ENCODE peak calls at places on chromosomes 11 and 22, in nine cellular contexts. One of them, this sample, is unnamed.

GRCh38 chr22:22086501-22087158 is 104.0 kb upstream of the TOP3B start:
- DNase-seq in GM23248: peak
- DNase-seq in dorsolateral prefrontal cortex: no peak
- DNase-seq in cardiac muscle cell: no peak
- DNase-seq in brain microvascular endothelial cell: no peak
- DNase-seq in tibial nerve: no peak
- DNase-seq in A549: no peak
- DNase-seq in heart left ventricle: no peak
- DNase-seq in GM23338: no peak
- DNase-seq in this sample: no peak

GRCh38 chr22:38843201-38843715 is 570 bp downstream of the NPTXR start:
- DNase-seq in GM23248: peak
- DNase-seq in dorsolateral prefrontal cortex: no peak
- DNase-seq in cardiac muscle cell: peak
- DNase-seq in brain microvascular endothelial cell: peak
- DNase-seq in tibial nerve: no peak
- DNase-seq in A549: peak
- DNase-seq in heart left ventricle: peak
- DNase-seq in GM23338: peak
- DNase-seq in this sample: no peak

GRCh38 chr22:17784776-17785175 is 10.5 kb upstream of the BID start:
- DNase-seq in GM23248: no peak
- DNase-seq in dorsolateral prefrontal cortex: no peak
- DNase-seq in cardiac muscle cell: no peak
- DNase-seq in brain microvascular endothelial cell: no peak
- DNase-seq in tibial nerve: no peak
- DNase-seq in A549: no peak
- DNase-seq in heart left ventricle: no peak
- DNase-seq in GM23338: no peak
- DNase-seq in this sample: no peak

GRCh38 chr11:131195801-131196517 is 174.5 kb upstream of the NTM start:
- DNase-seq in GM23248: peak
- DNase-seq in dorsolateral prefrontal cortex: no peak
- DNase-seq in cardiac muscle cell: peak
- DNase-seq in brain microvascular endothelial cell: peak
- DNase-seq in tibial nerve: no peak
- DNase-seq in A549: no peak
- DNase-seq in heart left ventricle: peak
- DNase-seq in GM23338: no peak
- DNase-seq in this sample: no peak

GRCh38 chr22:49704345-49705215 is 123.1 kb downstream of the BRD1 start:
- DNase-seq in GM23248: no peak
- DNase-seq in dorsolateral prefrontal cortex: no peak
- DNase-seq in cardiac muscle cell: no peak
- DNase-seq in brain microvascular endothelial cell: no peak
- DNase-seq in tibial nerve: peak
- DNase-seq in A549: no peak
- DNase-seq in heart left ventricle: no peak
- DNase-seq in GM23338: no peak
- DNase-seq in this sample: no peak

GRCh38 chr11:128474036-128474874 is 113.1 kb downstream of the ETS1 start:
- DNase-seq in GM23248: peak
- DNase-seq in dorsolateral prefrontal cortex: no peak
- DNase-seq in cardiac muscle cell: no peak
- DNase-seq in brain microvascular endothelial cell: no peak
- DNase-seq in tibial nerve: no peak
- DNase-seq in A549: no peak
- DNase-seq in heart left ventricle: no peak
- DNase-seq in GM23338: no peak
- DNase-seq in this sample: no peak

GRCh38 chr11:110035339-110035738 is 57.9 kb upstream of the ZC3H12C start:
- DNase-seq in GM23248: no peak
- DNase-seq in dorsolateral prefrontal cortex: no peak
- DNase-seq in cardiac muscle cell: no peak
- DNase-seq in brain microvascular endothelial cell: no peak
- DNase-seq in tibial nerve: no peak
- DNase-seq in A549: no peak
- DNase-seq in heart left ventricle: no peak
- DNase-seq in GM23338: no peak
- DNase-seq in this sample: no peak

GRCh38 chr11:1779806-1780699 is 16.3 kb upstream of the CTSD start:
- DNase-seq in GM23248: no peak
- DNase-seq in dorsolateral prefrontal cortex: no peak
- DNase-seq in cardiac muscle cell: no peak
- DNase-seq in brain microvascular endothelial cell: no peak
- DNase-seq in tibial nerve: no peak
- DNase-seq in A549: no peak
- DNase-seq in heart left ventricle: no peak
- DNase-seq in GM23338: no peak
- DNase-seq in this sample: no peak

GRCh38 chr22:47593291-47593690 is 830.8 kb downstream of the TBC1D22A start:
- DNase-seq in GM23248: no peak
- DNase-seq in dorsolateral prefrontal cortex: no peak
- DNase-seq in cardiac muscle cell: no peak
- DNase-seq in brain microvascular endothelial cell: no peak
- DNase-seq in tibial nerve: no peak
- DNase-seq in A549: no peak
- DNase-seq in heart left ventricle: no peak
- DNase-seq in GM23338: no peak
- DNase-seq in this sample: no peak

GRCh38 chr11:120869516-120870011 is 154.3 kb upstream of the TBCEL start:
- DNase-seq in GM23248: no peak
- DNase-seq in dorsolateral prefrontal cortex: no peak
- DNase-seq in cardiac muscle cell: no peak
- DNase-seq in brain microvascular endothelial cell: no peak
- DNase-seq in tibial nerve: no peak
- DNase-seq in A549: no peak
- DNase-seq in heart left ventricle: no peak
- DNase-seq in GM23338: no peak
- DNase-seq in this sample: no peak

GRCh38 chr11:4704790-4705334 is 278 bp downstream of the MMP26 start:
- DNase-seq in GM23248: no peak
- DNase-seq in dorsolateral prefrontal cortex: no peak
- DNase-seq in cardiac muscle cell: no peak
- DNase-seq in brain microvascular endothelial cell: no peak
- DNase-seq in tibial nerve: no peak
- DNase-seq in A549: no peak
- DNase-seq in heart left ventricle: no peak
- DNase-seq in GM23338: no peak
- DNase-seq in this sample: no peak

GRCh38 chr11:27716850-27717249 is 16.6 kb upstream of the BDNF start:
- DNase-seq in GM23248: peak
- DNase-seq in dorsolateral prefrontal cortex: no peak
- DNase-seq in cardiac muscle cell: peak
- DNase-seq in brain microvascular endothelial cell: no peak
- DNase-seq in tibial nerve: no peak
- DNase-seq in A549: no peak
- DNase-seq in heart left ventricle: no peak
- DNase-seq in GM23338: peak
- DNase-seq in this sample: no peak

GRCh38 chr11:44596541-44597276 is 31.2 kb downstream of the CD82 start:
- DNase-seq in GM23248: peak
- DNase-seq in dorsolateral prefrontal cortex: no peak
- DNase-seq in cardiac muscle cell: no peak
- DNase-seq in brain microvascular endothelial cell: no peak
- DNase-seq in tibial nerve: no peak
- DNase-seq in A549: no peak
- DNase-seq in heart left ventricle: no peak
- DNase-seq in GM23338: no peak
- DNase-seq in this sample: no peak

GRCh38 chr11:18731949-18732821 is 6.2 kb upstream of the IGSF22 start:
- DNase-seq in GM23248: peak
- DNase-seq in dorsolateral prefrontal cortex: no peak
- DNase-seq in cardiac muscle cell: peak
- DNase-seq in brain microvascular endothelial cell: peak
- DNase-seq in tibial nerve: peak
- DNase-seq in A549: peak
- DNase-seq in heart left ventricle: no peak
- DNase-seq in GM23338: peak
- DNase-seq in this sample: peak

GRCh38 chr11:130388607-130389205 is 39.7 kb downstream of the ADAMTS8 start:
- DNase-seq in GM23248: no peak
- DNase-seq in dorsolateral prefrontal cortex: no peak
- DNase-seq in cardiac muscle cell: no peak
- DNase-seq in brain microvascular endothelial cell: no peak
- DNase-seq in tibial nerve: no peak
- DNase-seq in A549: no peak
- DNase-seq in heart left ventricle: no peak
- DNase-seq in GM23338: no peak
- DNase-seq in this sample: no peak

GRCh38 chr11:108780119-108780518 is 115.2 kb downstream of the DDX10 start:
- DNase-seq in GM23248: no peak
- DNase-seq in dorsolateral prefrontal cortex: no peak
- DNase-seq in cardiac muscle cell: no peak
- DNase-seq in brain microvascular endothelial cell: no peak
- DNase-seq in tibial nerve: no peak
- DNase-seq in A549: no peak
- DNase-seq in heart left ventricle: no peak
- DNase-seq in GM23338: no peak
- DNase-seq in this sample: no peak

DNA sequence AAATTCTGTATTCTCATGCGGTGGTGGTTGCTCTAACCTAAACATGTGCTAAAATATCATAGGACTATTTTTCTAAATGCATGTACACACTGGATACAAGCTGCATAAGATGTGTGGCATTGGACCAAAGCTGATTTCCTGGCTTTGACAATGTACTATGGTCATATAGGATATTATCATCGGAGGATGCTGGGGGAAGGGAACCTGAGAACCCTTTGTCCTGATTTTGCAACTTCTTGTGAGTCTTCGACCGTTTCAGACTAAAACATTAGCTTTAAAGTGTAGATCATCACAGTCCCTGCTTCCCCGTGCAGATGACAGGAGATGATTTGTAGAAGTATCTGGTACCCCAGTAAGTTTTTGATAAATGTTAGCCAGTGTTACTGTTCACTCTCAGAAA is 554.7 kb downstream of the MIAT start:
- DNase-seq in GM23248: peak
- DNase-seq in dorsolateral prefrontal cortex: no peak
- DNase-seq in cardiac muscle cell: peak
- DNase-seq in brain microvascular endothelial cell: no peak
- DNase-seq in tibial nerve: no peak
- DNase-seq in A549: no peak
- DNase-seq in heart left ventricle: no peak
- DNase-seq in GM23338: no peak
- DNase-seq in this sample: no peak
- H3K27ac ChIP-seq in GM23248: peak
- H3K27ac ChIP-seq in dorsolateral prefrontal cortex: no peak
- H3K27ac ChIP-seq in cardiac muscle cell: no peak
- H3K27ac ChIP-seq in brain microvascular endothelial cell: peak
- H3K27ac ChIP-seq in tibial nerve: no peak
- H3K27ac ChIP-seq in A549: peak
- H3K27ac ChIP-seq in heart left ventricle: no peak
- H3K27ac ChIP-seq in GM23338: no peak
- H3K27ac ChIP-seq in this sample: no peak

DNA sequence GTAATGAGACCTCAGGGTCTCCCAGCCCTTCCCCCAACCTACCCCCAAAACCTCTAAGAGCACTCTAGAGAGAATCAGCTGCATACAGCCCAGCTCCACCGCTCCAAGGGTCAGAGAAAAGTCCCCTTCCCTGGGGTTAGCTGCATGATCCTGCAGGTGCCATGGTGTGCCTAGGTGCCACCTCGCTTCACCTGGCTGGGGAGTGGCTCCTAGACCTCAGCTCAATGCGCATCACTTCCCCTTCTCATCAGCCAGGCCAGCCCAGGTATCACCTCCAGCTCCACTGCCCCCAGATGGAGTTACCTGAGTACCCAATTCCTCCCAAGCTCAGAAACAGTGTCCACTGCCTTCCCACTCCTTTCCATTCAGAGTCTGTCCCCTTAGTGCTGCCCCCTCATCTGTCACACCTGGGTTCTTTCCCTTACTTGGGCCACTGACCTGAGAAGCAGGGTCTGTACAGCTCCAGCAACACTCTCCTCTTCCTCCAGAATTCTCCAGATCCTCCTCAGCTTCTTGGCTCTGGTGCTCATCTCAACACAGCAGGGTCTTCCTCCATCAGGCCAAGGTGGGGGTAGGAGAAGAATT is 1.3 kb downstream of the STARD10 start:
- DNase-seq in GM23248: no peak
- DNase-seq in dorsolateral prefrontal cortex: no peak
- DNase-seq in cardiac muscle cell: no peak
- DNase-seq in brain microvascular endothelial cell: no peak
- DNase-seq in tibial nerve: no peak
- DNase-seq in A549: no peak
- DNase-seq in heart left ventricle: no peak
- DNase-seq in GM23338: no peak
- DNase-seq in this sample: no peak
- H3K27ac ChIP-seq in GM23248: peak
- H3K27ac ChIP-seq in dorsolateral prefrontal cortex: peak
- H3K27ac ChIP-seq in cardiac muscle cell: peak
- H3K27ac ChIP-seq in brain microvascular endothelial cell: no peak
- H3K27ac ChIP-seq in tibial nerve: peak
- H3K27ac ChIP-seq in A549: peak
- H3K27ac ChIP-seq in heart left ventricle: peak
- H3K27ac ChIP-seq in GM23338: no peak
- H3K27ac ChIP-seq in this sample: peak

DNA sequence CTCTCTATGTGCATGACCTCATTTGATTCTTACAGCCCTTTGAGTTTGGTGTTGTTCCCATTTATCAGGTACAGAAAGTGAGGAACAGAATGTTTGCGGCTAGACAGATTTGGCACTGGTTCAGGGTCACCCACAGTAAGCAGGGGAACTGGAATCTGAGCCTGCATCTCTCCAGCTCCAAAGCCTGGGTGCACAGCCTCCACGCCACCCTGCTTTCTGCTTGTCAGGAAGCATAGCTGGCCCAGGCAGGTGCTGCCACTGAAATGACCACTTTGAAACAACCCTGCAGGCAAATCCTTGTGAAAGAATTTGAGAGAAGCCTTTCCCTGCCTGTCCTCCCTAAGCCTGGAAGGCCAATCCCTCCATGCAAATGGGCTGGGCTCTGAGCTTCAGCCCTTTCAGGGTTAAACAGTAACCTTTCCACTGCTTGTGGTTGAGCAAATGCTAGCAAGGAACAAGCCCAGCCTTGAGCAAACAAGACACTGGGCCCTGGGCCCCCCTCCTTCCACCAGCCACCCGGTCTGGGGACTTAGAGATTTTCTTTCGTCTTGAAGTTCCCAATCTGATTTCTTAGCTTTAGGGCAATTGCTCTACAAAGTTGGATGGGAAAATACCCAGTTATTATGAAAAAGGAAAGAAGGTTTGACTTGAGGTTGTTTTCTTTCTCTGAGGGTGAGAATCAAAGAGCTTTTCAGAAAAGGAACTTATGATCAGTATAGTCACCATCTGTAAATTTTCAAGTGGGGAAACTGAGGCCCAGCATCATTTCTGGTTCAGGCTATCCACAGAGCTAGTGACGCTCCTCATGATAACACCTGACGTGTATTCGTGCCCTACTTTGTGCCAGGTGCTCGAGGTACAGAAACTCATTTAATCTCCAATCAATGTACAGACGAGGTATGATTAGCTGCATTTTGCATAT is 19.4 kb downstream of the EHF start:
- DNase-seq in GM23248: no peak
- DNase-seq in dorsolateral prefrontal cortex: no peak
- DNase-seq in cardiac muscle cell: no peak
- DNase-seq in brain microvascular endothelial cell: no peak
- DNase-seq in tibial nerve: no peak
- DNase-seq in A549: peak
- DNase-seq in heart left ventricle: no peak
- DNase-seq in GM23338: no peak
- DNase-seq in this sample: no peak
- H3K27ac ChIP-seq in GM23248: no peak
- H3K27ac ChIP-seq in dorsolateral prefrontal cortex: no peak
- H3K27ac ChIP-seq in cardiac muscle cell: no peak
- H3K27ac ChIP-seq in brain microvascular endothelial cell: no peak
- H3K27ac ChIP-seq in tibial nerve: no peak
- H3K27ac ChIP-seq in A549: peak
- H3K27ac ChIP-seq in heart left ventricle: no peak
- H3K27ac ChIP-seq in GM23338: no peak
- H3K27ac ChIP-seq in this sample: no peak

GRCh38 chr11:118605116-118605867 is 2.1 kb upstream of the PHLDB1 start:
- DNase-seq in GM23248: peak
- DNase-seq in dorsolateral prefrontal cortex: no peak
- DNase-seq in cardiac muscle cell: peak
- DNase-seq in brain microvascular endothelial cell: peak
- DNase-seq in tibial nerve: peak
- DNase-seq in A549: no peak
- DNase-seq in heart left ventricle: peak
- DNase-seq in GM23338: peak
- DNase-seq in this sample: no peak
- H3K27ac ChIP-seq in GM23248: peak
- H3K27ac ChIP-seq in dorsolateral prefrontal cortex: peak
- H3K27ac ChIP-seq in cardiac muscle cell: peak
- H3K27ac ChIP-seq in brain microvascular endothelial cell: peak
- H3K27ac ChIP-seq in tibial nerve: peak
- H3K27ac ChIP-seq in A549: peak
- H3K27ac ChIP-seq in heart left ventricle: peak
- H3K27ac ChIP-seq in GM23338: no peak
- H3K27ac ChIP-seq in this sample: peak

This sample was measured in caudate nucleus.